ENCODE peak calls at places on chromosomes 1 and 21, in six cellular contexts. U is uterus, V is thyroid gland, W is testis, T is suprapubic skin, I is kidney. C is an unnamed sample. For H3K4me1, the result is how much of the 10 kb centered on the place peaks cover.

GRCh38 chr1:76583237-76583868 is 283.9 kb upstream of the ST6GALNAC5 start:
- DNase-seq in T (no peak), V (no peak), W (no peak), U (no peak), I (no peak), C (peak)

GRCh38 chr1:119040906-119041305 is 52.8 kb upstream of the TBX15 start:
- DNase-seq in T (peak), W (peak), U (peak), I (no peak), V (no peak), C (no peak)

GRCh38 chr1:226658538-226659125 is 80.5 kb downstream of the ITPKB start:
- DNase-seq in I (peak), W (no peak), V (no peak), U (no peak), T (no peak), C (no peak)

GRCh38 chr1:156282143-156282478 is 514 bp downstream of the SMG5 start:
- DNase-seq in U (no peak), W (peak), V (peak), T (no peak), I (no peak), C (no peak)

GRCh38 chr1:226425004-226425378 is 17.1 kb upstream of the PARP1 start:
- DNase-seq in U (no peak), T (no peak), W (no peak), I (no peak), V (no peak), C (no peak)

GRCh38 chr1:219066631-219067349 is 106.9 kb upstream of the LYPLAL1 start:
- DNase-seq in I (no peak), U (no peak), W (no peak), V (no peak), T (no peak), C (peak)

GRCh38 chr1:101507547-101507971 is 270.7 kb downstream of the S1PR1 start:
- DNase-seq in V (no peak), W (no peak), I (no peak), T (no peak), U (no peak), C (no peak)

GRCh38 chr21:31151682-31152081 is 113.4 kb upstream of the KRTAP19-8 start:
- DNase-seq in I (no peak), W (no peak), T (no peak), U (no peak), V (no peak), C (no peak)

GRCh38 chr21:33801424-33802405 is 113.9 kb downstream of the ATP5PO start:
- DNase-seq in I (no peak), V (peak), U (no peak), W (no peak), T (no peak), C (peak)

GRCh38 chr1:214513394-214513793 is 38.0 kb downstream of the PTPN14 start:
- DNase-seq in I (no peak), U (no peak), T (no peak), W (no peak), V (no peak), C (no peak)

GRCh38 chr1:28602536-28603439 is 10.7 kb downstream of the RAB42 start:
- DNase-seq in V (peak), U (peak), W (peak), I (no peak), T (no peak), C (peak)

GRCh38 chr1:230820568-230820967 is 47.8 kb downstream of the C1orf198 start:
- DNase-seq in V (no peak), W (no peak), T (no peak), U (no peak), I (no peak), C (no peak)

GRCh38 chr1:171740987-171741871 is 636 bp downstream of the VAMP4 start:
- DNase-seq in U (peak), V (peak), T (peak), W (peak), I (no peak), C (peak)

GRCh38 chr1:202599669-202600431 is 110.4 kb downstream of the SYT2 start:
- DNase-seq in W (peak), V (peak), T (no peak), U (peak), I (peak), C (peak)

GRCh38 chr1:155052412-155053400 is 1.6 kb downstream of the ADAM15 start:
- DNase-seq in V (peak), I (peak), T (no peak), W (no peak), U (no peak), C (peak)

GRCh38 chr1:81111818-81112217 is 688.9 kb upstream of the ADGRL2 start:
- DNase-seq in W (no peak), T (no peak), U (no peak), I (no peak), V (no peak), C (no peak)

GRCh38 chr1:63127376-63127775 is 195.0 kb upstream of the FOXD3 start:
- DNase-seq in I (no peak), T (no peak), W (no peak), V (no peak), U (no peak), C (no peak)

GRCh38 chr1:19504796-19505693 is 19.7 kb upstream of the CAPZB start:
- DNase-seq in I (no peak), W (peak), T (no peak), V (no peak), U (peak), C (no peak)

GRCh38 chr1:185375583-185375982 is 58.5 kb upstream of the IVNS1ABP start:
- DNase-seq in U (no peak), W (peak), T (no peak), I (no peak), V (no peak), C (no peak)

GRCh38 chr1:116911166-116911553 is 1.4 kb downstream of the PTGFRN start:
- DNase-seq in U (peak), V (no peak), T (no peak), W (no peak), I (no peak), C (no peak)

GRCh38 chr1:18951818-18952391 is 4.6 kb downstream of the IFFO2 start:
- DNase-seq in U (no peak), I (peak), T (no peak), W (no peak), V (no peak), C (no peak)

GRCh38 chr21:36854391-36854790 is 112.1 kb downstream of the HLCS start:
- DNase-seq in T (no peak), V (no peak), W (peak), I (no peak), U (no peak), C (peak)

GRCh38 chr1:219931033-219931432 is 2.7 kb upstream of the SLC30A10 start:
- DNase-seq in T (no peak), U (no peak), W (no peak), I (no peak), V (no peak), C (peak)

GRCh38 chr1:168939131-168939946 is 167.2 kb upstream of the ATP1B1 start:
- DNase-seq in W (no peak), T (no peak), I (no peak), U (no peak), V (no peak), C (no peak)

GRCh38 chr1:100277866-100278265 is 11.8 kb downstream of the RTCA start:
- DNase-seq in I (no peak), U (no peak), V (no peak), W (no peak), T (no peak), C (no peak)

GRCh38 chr1:47865881-47866535 is 131.2 kb downstream of the TRABD2B start:
- DNase-seq in I (no peak), U (no peak), T (no peak), W (no peak), V (no peak), C (no peak)

GRCh38 chr1:168483531-168483930 is 60.3 kb downstream of the XCL2 start:
- DNase-seq in W (no peak), U (no peak), V (no peak), I (no peak), T (no peak), C (no peak)

GRCh38 chr1:44785501-44786137 is 2.4 kb downstream of the BEST4 start:
- DNase-seq in I (no peak), V (no peak), U (no peak), W (no peak), T (no peak), C (no peak)

GRCh38 chr1:19705464-19705863 is 40.8 kb downstream of the HTR6 start:
- DNase-seq in W (no peak), T (no peak), U (no peak), I (peak), V (no peak), C (no peak)

GRCh38 chr21:33396966-33397365 is 6.2 kb upstream of the IFNGR2 start:
- DNase-seq in U (no peak), T (no peak), W (no peak), V (no peak), I (peak), C (no peak)

GRCh38 chr1:167219194-167219593 is 1.5 kb upstream of the POU2F1 start:
- DNase-seq in T (no peak), I (no peak), V (no peak), W (no peak), U (no peak), C (no peak)

GRCh38 chr21:36860736-36861594 is 105.5 kb downstream of the HLCS start:
- DNase-seq in V (no peak), U (no peak), T (no peak), I (no peak), W (no peak), C (no peak)

GRCh38 chr1:210159206-210159605 is 73.4 kb upstream of the SERTAD4 start:
- DNase-seq in W (no peak), V (no peak), U (no peak), T (no peak), I (no peak), C (no peak)

GRCh38 chr1:221839321-221839720 is 97.4 kb upstream of the DUSP10 start:
- DNase-seq in V (no peak), T (no peak), W (no peak), U (no peak), I (no peak), C (no peak)

GRCh38 chr1:153768316-153769126 is 6.7 kb upstream of the SLC27A3 start:
- DNase-seq in W (no peak), I (no peak), V (no peak), U (no peak), T (no peak), C (no peak)

GRCh38 chr21:43752758-43753438 is 23.2 kb downstream of the CSTB start:
- DNase-seq in T (no peak), V (no peak), U (no peak), I (no peak), W (no peak), C (no peak)

GRCh38 chr1:112369389-112370285 is 26.4 kb upstream of the CTTNBP2NL start:
- DNase-seq in U (peak), T (peak), V (peak), I (peak), W (peak), C (peak)
- TF ChIP-seq CTCF in U (peak), T (peak), V (peak), I (peak), W (peak), C (peak)

GRCh38 chr21:46377789-46378188 is 53.8 kb downstream of the PCNT start:
- DNase-seq in I (no peak), W (no peak), U (no peak), T (no peak), V (no peak), C (no peak)
- H3K4me1 ChIP-seq in I (under half), W (under half), U (under half), T (under half), V (under half), C (under half)

DNA sequence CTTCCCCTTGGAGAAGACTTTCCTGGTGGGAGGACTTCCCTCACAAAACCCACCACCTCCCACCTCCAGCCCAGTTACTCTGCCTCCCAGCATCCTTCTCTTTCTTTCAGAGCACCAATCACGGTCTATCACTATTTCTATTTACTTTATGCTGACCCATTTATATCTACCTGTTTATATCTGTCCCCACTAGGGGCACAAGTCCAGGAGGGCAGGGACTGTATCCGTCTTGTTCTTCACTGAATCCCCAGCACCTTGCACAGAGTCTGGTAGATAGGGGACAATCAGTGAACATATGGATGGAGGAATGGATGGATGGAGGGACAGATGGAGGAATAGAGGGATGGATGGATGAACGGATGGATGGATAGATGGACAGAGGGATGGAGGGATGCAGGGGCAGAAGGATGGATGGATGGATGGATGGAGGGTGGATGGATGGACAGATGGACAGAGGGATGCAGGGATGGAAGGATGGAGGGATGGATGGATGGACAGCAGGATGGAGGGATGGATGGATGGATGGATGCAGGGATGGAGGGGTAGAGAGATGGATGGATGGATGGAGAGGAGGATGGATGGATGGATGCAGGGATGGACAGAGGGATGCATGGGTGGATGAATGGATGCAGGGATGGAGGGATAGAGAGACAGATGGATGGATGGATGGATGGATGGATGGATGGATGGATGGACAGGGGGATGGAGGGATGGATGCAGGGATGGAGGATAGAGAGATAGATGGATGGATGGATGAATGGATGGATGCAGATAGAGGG is 5.5 kb downstream of the C1QB start:
- DNase-seq in I (no peak), W (no peak), U (no peak), V (no peak), T (no peak), C (no peak)
- TF ChIP-seq CTCF in I (no peak), W (no peak), U (no peak), V (no peak), T (no peak), C (peak)

DNA sequence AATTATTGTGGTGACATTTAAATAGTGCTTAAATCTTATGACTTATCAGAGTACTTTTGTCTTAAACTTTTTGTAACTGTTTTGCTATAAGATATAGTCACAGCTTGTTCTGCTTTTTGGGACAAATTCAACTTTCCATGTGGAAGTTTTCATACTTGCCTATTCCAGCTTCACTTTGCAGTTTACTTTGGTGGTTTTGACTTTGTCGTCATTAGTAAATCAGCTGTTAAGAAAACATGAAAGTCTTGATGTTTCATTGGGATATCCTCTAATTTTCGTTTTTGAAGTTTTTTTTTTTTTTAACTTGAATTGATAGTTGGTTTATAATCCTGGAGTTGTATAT is 31.3 kb downstream of the SDCCAG8 start:
- DNase-seq in U (no peak), V (no peak), T (no peak), I (no peak), W (no peak), C (no peak)
- H3K4me1 ChIP-seq in U (under half), V (under half), T (under half), I (under half), W (under half), C (under half)

GRCh38 chr1:232626452-232626851 is 3.5 kb downstream of the SIPA1L2 start:
- DNase-seq in W (no peak), T (no peak), U (no peak), V (no peak), I (no peak), C (no peak)

GRCh38 chr1:232628335-232629214 is 1.4 kb downstream of the SIPA1L2 start:
- DNase-seq in V (peak), T (no peak), W (peak), U (no peak), I (no peak), C (no peak)

GRCh38 chr1:232629250-232630046 is 485 bp downstream of the SIPA1L2 start:
- DNase-seq in I (peak), W (peak), T (peak), V (peak), U (peak), C (peak)

GRCh38 chr1:232627171-232627570 is 2.8 kb downstream of the SIPA1L2 start:
- DNase-seq in W (no peak), U (no peak), I (no peak), V (no peak), T (no peak), C (no peak)

GRCh38 chr1:232627645-232628334 is 2.1 kb downstream of the SIPA1L2 start:
- DNase-seq in U (no peak), W (no peak), I (no peak), T (no peak), V (peak), C (peak)
- TF ChIP-seq CTCF in U (peak), W (no peak), I (peak), T (peak), V (peak), C (peak)

GRCh38 chr1:46643368-46643775 is 24.8 kb downstream of the ATPAF1 start:
- DNase-seq in W (no peak), T (no peak), V (peak), U (no peak), I (no peak), C (no peak)
- H3K4me1 ChIP-seq in W (under half), T (under half), V (under half), U (under half), I (under half), C (under half)

DNA sequence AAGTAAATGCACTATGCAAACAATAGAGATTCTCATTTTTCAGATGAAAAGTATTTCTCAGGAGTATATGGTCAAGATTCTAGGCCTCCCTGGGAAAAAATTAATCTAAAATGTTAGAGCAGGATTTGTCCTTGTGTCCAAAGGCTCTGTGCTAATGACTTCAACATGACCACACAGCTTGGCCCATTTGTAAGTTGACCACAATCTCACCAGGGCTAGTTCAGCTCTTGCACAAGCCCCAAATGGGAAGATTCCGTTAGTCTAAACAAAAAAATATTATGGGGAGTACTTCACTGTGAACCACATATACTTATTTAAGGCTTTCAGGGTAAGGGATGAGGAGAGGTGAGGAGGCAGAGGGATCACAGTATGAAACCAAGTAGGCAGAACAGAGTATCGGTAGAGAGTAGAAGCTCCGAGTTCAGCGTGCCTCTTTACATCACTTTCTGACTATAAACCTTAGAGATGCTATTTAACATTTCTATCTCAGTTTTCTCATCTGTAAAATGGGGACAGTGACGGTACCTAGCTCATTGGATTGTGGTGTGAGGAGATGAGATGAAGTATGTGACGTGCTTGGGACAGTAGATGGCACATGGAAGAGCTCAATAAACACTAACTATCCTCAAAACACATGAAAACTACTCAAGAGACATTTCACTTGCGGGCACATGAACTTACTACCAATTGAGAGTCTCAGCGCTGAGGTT is 37.8 kb upstream of the CTTNBP2NL start:
- DNase-seq in V (no peak), U (no peak), W (no peak), I (no peak), T (no peak), C (no peak)
- TF ChIP-seq CTCF in V (no peak), U (no peak), W (no peak), I (no peak), T (no peak), C (no peak)

GRCh38 chr1:248853023-248853422 is 5.9 kb downstream of the ZNF692 start:
- DNase-seq in U (no peak), I (no peak), W (no peak), V (no peak), T (no peak), C (no peak)
- H3K4me1 ChIP-seq in U (under half), I (under half), W (under half), V (under half), T (under half), C (under half)

GRCh38 chr1:2227341-2228156 is 570 bp upstream of the SKI start:
- DNase-seq in V (peak), I (peak), W (peak), U (peak), T (peak), C (peak)
- TF ChIP-seq CTCF in V (no peak), I (peak), W (no peak), U (no peak), T (no peak), C (no peak)